ENCODE peak calls at places on chromosomes 12 and 14, in five cellular contexts. O is HFFc6, E is T-helper 17 cell, T is frontal cortex, X is NCI-H1092. W is an unnamed sample.

GRCh38 chr12:24069532-24070395 is 120.3 kb upstream of the SOX5 start:
- DNase-seq in E (no peak), T (no peak), O (no peak), X (peak; percentile 14), W (no peak)

GRCh38 chr14:69464379-69464778 is 20.1 kb upstream of the PLEKHD1 start:
- DNase-seq in O (peak; percentile 28), X (no peak), T (no peak), E (no peak), W (no peak)

GRCh38 chr12:80509781-80510556 is 65.9 kb downstream of the PTPRQ start:
- DNase-seq in E (no peak), T (no peak), O (peak; percentile 78), X (no peak), W (no peak)

GRCh38 chr12:15591811-15592210 is 197.4 kb downstream of the EPS8 start:
- DNase-seq in X (no peak), O (no peak), E (no peak), T (no peak), W (no peak)

GRCh38 chr12:68479832-68480291 is 130.8 kb upstream of the RAP1B start:
- DNase-seq in T (no peak), X (no peak), O (no peak), E (no peak), W (no peak)

GRCh38 chr14:76055330-76055729 is 69.8 kb downstream of the IFT43 start:
- DNase-seq in X (no peak), T (no peak), E (no peak), O (no peak), W (no peak)

GRCh38 chr14:63800651-63801385 is 52.0 kb upstream of the SYNE2 start:
- DNase-seq in O (no peak), T (no peak), E (no peak), X (no peak), W (no peak)

GRCh38 chr14:106883218-106883692 is 1356.9 kb downstream of the TMEM121 start:
- DNase-seq in O (no peak), T (no peak), E (no peak), X (no peak), W (peak; percentile 88)

GRCh38 chr12:95784286-95784685 is 6.3 kb downstream of the NTN4 start:
- DNase-seq in X (no peak), O (peak; percentile 36), T (no peak), E (no peak), W (no peak)

GRCh38 chr12:123363385-123363742 is 1.3 kb downstream of the SBNO1 start:
- DNase-seq in E (no peak), T (no peak), X (no peak), O (peak; percentile 23), W (no peak)

W was measured in upper lobe of left lung.